ENCODE peak calls at places on chromosomes 13 and 19, in seven cellular contexts. One of them, this sample, is unnamed.

GRCh38 chr19:40392894-40393517 is 3.0 kb upstream of the HIPK4 start:
- DNase-seq in breast epithelium: peak; percentile 40
- DNase-seq in endothelial cell of umbilical vein: no peak
- DNase-seq in uterus: no peak
- DNase-seq in prostate gland: peak; percentile 47
- DNase-seq in body of pancreas: peak; percentile 38
- DNase-seq in stomach: peak; percentile 53
- DNase-seq in this sample: no peak

GRCh38 chr19:45154064-45154827 is 6.5 kb downstream of the NKPD1 start:
- DNase-seq in breast epithelium: no peak
- DNase-seq in endothelial cell of umbilical vein: peak; percentile 13
- DNase-seq in uterus: no peak
- DNase-seq in prostate gland: no peak
- DNase-seq in body of pancreas: no peak
- DNase-seq in stomach: no peak
- DNase-seq in this sample: no peak

GRCh38 chr13:108345016-108345415 is 75.5 kb downstream of the TNFSF13B start:
- DNase-seq in breast epithelium: no peak
- DNase-seq in endothelial cell of umbilical vein: no peak
- DNase-seq in uterus: no peak
- DNase-seq in prostate gland: no peak
- DNase-seq in body of pancreas: no peak
- DNase-seq in stomach: no peak
- DNase-seq in this sample: no peak

GRCh38 chr19:17565611-17566010 is 10.2 kb downstream of the COLGALT1 start:
- DNase-seq in breast epithelium: no peak
- DNase-seq in endothelial cell of umbilical vein: no peak
- DNase-seq in uterus: no peak
- DNase-seq in prostate gland: no peak
- DNase-seq in body of pancreas: no peak
- DNase-seq in stomach: no peak
- DNase-seq in this sample: no peak

GRCh38 chr13:26601669-26602068 is 44.2 kb downstream of the WASF3 start:
- DNase-seq in breast epithelium: no peak
- DNase-seq in endothelial cell of umbilical vein: peak; percentile 79
- DNase-seq in uterus: no peak
- DNase-seq in prostate gland: no peak
- DNase-seq in body of pancreas: no peak
- DNase-seq in stomach: no peak
- DNase-seq in this sample: no peak

GRCh38 chr13:80040977-80041310 is 300.0 kb downstream of the SPRY2 start:
- DNase-seq in breast epithelium: no peak
- DNase-seq in endothelial cell of umbilical vein: no peak
- DNase-seq in uterus: no peak
- DNase-seq in prostate gland: no peak
- DNase-seq in body of pancreas: no peak
- DNase-seq in stomach: no peak
- DNase-seq in this sample: no peak

GRCh38 chr13:31131470-31131961 is 30.2 kb downstream of the HSPH1 start:
- DNase-seq in breast epithelium: no peak
- DNase-seq in endothelial cell of umbilical vein: no peak
- DNase-seq in uterus: no peak
- DNase-seq in prostate gland: no peak
- DNase-seq in body of pancreas: no peak
- DNase-seq in stomach: no peak
- DNase-seq in this sample: no peak

GRCh38 chr13:109146912-109147624 is 517.7 kb downstream of the MYO16 start:
- DNase-seq in breast epithelium: no peak
- DNase-seq in endothelial cell of umbilical vein: peak; percentile 83
- DNase-seq in uterus: no peak
- DNase-seq in prostate gland: no peak
- DNase-seq in body of pancreas: no peak
- DNase-seq in stomach: no peak
- DNase-seq in this sample: no peak

GRCh38 chr13:113802090-113802531 is 43.1 kb downstream of the TMEM255B start:
- DNase-seq in breast epithelium: no peak
- DNase-seq in endothelial cell of umbilical vein: no peak
- DNase-seq in uterus: peak; percentile 71
- DNase-seq in prostate gland: no peak
- DNase-seq in body of pancreas: no peak
- DNase-seq in stomach: no peak
- DNase-seq in this sample: no peak

GRCh38 chr19:45215391-45216191 is 29.6 kb downstream of the EXOC3L2 start:
- DNase-seq in breast epithelium: peak; percentile 23
- DNase-seq in endothelial cell of umbilical vein: peak; percentile 60
- DNase-seq in uterus: no peak
- DNase-seq in prostate gland: peak; percentile 12
- DNase-seq in body of pancreas: peak; percentile 79
- DNase-seq in stomach: peak; percentile 77
- DNase-seq in this sample: no peak

GRCh38 chr19:16127080-16127479 is 15.4 kb downstream of the RAB8A start:
- DNase-seq in breast epithelium: no peak
- DNase-seq in endothelial cell of umbilical vein: no peak
- DNase-seq in uterus: no peak
- DNase-seq in prostate gland: no peak
- DNase-seq in body of pancreas: no peak
- DNase-seq in stomach: no peak
- DNase-seq in this sample: no peak
- H3K27me3 ChIP-seq in breast epithelium: no peaks in the 10 kb centered on the region
- H3K27me3 ChIP-seq in endothelial cell of umbilical vein: no peaks in the 10 kb centered on the region
- H3K27me3 ChIP-seq in uterus: no peaks in the 10 kb centered on the region
- H3K27me3 ChIP-seq in prostate gland: no peaks in the 10 kb centered on the region
- H3K27me3 ChIP-seq in body of pancreas: no peaks in the 10 kb centered on the region
- H3K27me3 ChIP-seq in stomach: no peaks in the 10 kb centered on the region
- H3K27me3 ChIP-seq in this sample: no peaks in the 10 kb centered on the region

GRCh38 chr13:73767747-73768315 is 366.4 kb downstream of the KLF12 start:
- DNase-seq in breast epithelium: no peak
- DNase-seq in endothelial cell of umbilical vein: no peak
- DNase-seq in uterus: no peak
- DNase-seq in prostate gland: no peak
- DNase-seq in body of pancreas: no peak
- DNase-seq in stomach: no peak
- DNase-seq in this sample: no peak
- TF ChIP-seq CTCF in breast epithelium: no peak
- TF ChIP-seq CTCF in endothelial cell of umbilical vein: peak; percentile 21
- TF ChIP-seq CTCF in uterus: no peak
- TF ChIP-seq CTCF in prostate gland: no peak
- TF ChIP-seq CTCF in body of pancreas: no peak
- TF ChIP-seq CTCF in stomach: peak; percentile 11
- TF ChIP-seq CTCF in this sample: peak; percentile 38

GRCh38 chr19:1020868-1021425 is at the start of gene TMEM259:
- DNase-seq in breast epithelium: peak; percentile 97
- DNase-seq in endothelial cell of umbilical vein: peak; percentile 97
- DNase-seq in uterus: peak; percentile 95
- DNase-seq in prostate gland: peak; percentile 96
- DNase-seq in body of pancreas: peak; percentile 99
- DNase-seq in stomach: peak; percentile 98
- DNase-seq in this sample: peak; percentile 98

GRCh38 chr19:1027020-1027952 is 878 bp downstream of the CNN2 start:
- DNase-seq in breast epithelium: no peak
- DNase-seq in endothelial cell of umbilical vein: peak; percentile 24
- DNase-seq in uterus: no peak
- DNase-seq in prostate gland: no peak
- DNase-seq in body of pancreas: no peak
- DNase-seq in stomach: no peak
- DNase-seq in this sample: no peak

GRCh38 chr19:1032264-1032867 is 6.0 kb downstream of the CNN2 start:
- DNase-seq in breast epithelium: no peak
- DNase-seq in endothelial cell of umbilical vein: no peak
- DNase-seq in uterus: no peak
- DNase-seq in prostate gland: no peak
- DNase-seq in body of pancreas: no peak
- DNase-seq in stomach: no peak
- DNase-seq in this sample: no peak

GRCh38 chr19:1027953-1028902 is 1.8 kb downstream of the CNN2 start:
- DNase-seq in breast epithelium: peak; percentile 81
- DNase-seq in endothelial cell of umbilical vein: peak; percentile 47
- DNase-seq in uterus: peak; percentile 75
- DNase-seq in prostate gland: peak; percentile 75
- DNase-seq in body of pancreas: peak; percentile 85
- DNase-seq in stomach: peak; percentile 80
- DNase-seq in this sample: no peak

DNA sequence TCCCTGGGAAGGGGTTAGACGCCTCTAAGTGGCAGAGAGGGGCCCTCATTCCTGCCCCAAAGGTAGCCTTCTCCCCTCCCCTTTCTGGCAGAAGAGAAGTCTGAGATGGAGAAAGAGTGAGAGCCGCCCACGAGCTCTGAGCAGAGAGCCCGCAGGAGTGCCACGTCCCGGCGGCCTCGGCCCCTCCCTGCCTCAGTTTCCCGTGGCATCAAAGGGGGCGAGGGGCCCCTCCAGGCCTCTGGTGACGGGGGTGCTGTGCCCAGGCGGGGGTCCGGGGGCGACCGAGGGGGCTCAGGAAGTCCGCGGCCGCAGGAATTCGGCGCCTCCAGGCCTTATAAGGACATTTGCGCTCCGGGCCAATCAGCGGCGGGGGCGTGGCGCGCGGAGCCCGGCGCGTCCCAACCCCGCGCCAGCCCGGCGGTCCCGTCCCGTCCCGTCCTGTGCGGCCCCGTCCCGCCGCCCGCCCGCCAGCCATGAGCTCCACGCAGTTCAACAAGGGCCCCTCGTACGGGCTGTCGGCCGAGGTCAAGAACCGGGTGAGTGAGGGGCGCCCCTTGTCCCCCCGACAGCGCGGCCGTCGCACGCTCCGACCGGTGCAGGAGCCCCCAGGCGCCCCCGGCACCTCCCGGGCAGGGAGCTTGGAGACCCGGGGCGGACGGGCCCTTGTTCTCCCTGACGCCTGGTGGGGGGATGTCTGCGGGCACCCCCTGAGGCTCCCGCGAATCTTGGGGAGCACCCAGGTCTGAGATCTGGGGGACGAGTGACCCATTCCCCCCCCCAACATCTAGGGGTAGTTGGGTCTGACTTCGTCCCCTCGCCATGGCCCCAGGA is at the start of gene CNN2:
- DNase-seq in breast epithelium: peak; percentile 85
- DNase-seq in endothelial cell of umbilical vein: peak; percentile 80
- DNase-seq in uterus: peak; percentile 85
- DNase-seq in prostate gland: peak; percentile 82
- DNase-seq in body of pancreas: peak; percentile 86
- DNase-seq in stomach: peak; percentile 88
- DNase-seq in this sample: no peak
- TF ChIP-seq POLR2A in breast epithelium: peak; percentile 57
- TF ChIP-seq POLR2A in endothelial cell of umbilical vein: peak; percentile 83
- TF ChIP-seq POLR2A in uterus: peak; percentile 95
- TF ChIP-seq POLR2A in prostate gland: peak; percentile 95
- TF ChIP-seq POLR2A in body of pancreas: peak; percentile 91
- TF ChIP-seq POLR2A in stomach: no peak
- TF ChIP-seq POLR2A in this sample: peak; percentile 69

DNA sequence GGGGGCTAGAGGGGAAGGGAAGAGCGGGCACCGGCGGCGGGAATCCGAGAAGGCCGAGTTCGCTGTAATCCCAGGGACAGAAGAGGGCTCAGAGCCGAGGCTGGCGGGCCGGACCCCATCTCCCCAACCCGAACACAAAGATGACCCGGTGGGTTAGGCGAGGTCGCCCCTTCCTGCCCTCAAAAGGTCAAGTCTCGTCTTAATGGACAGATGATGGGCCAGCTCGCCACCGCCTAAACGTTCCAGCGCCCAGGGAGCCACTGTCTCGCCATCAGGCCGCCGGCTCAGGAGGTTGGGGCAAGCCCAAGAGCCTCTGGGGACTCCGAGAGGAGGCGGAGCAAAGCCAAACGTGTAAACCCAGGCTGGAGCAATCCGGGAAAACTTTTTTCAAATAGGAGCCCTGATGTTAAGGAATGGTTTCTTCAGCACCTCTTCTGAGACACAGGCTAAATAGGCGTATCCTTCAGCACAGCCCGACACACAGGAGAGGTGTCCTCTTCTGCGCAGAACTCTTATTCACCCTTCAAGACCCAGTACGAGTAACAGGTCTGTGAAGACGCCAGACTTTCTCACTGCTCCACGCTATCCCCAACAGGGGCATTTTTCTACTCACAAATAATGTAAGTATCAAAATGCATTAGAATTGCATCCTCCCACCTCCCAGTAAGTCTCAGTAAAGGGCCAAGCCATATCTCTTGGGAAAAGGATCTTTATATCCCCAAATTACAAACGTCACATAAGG is 6.3 kb upstream of the POU4F1 start:
- DNase-seq in breast epithelium: no peak
- DNase-seq in endothelial cell of umbilical vein: peak; percentile 30
- DNase-seq in uterus: peak; percentile 39
- DNase-seq in prostate gland: no peak
- DNase-seq in body of pancreas: peak; percentile 23
- DNase-seq in stomach: no peak
- DNase-seq in this sample: no peak
- H3K27me3 ChIP-seq in breast epithelium: peaks cover 59% of the 10 kb centered on the region
- H3K27me3 ChIP-seq in endothelial cell of umbilical vein: peaks cover 50% of the 10 kb centered on the region
- H3K27me3 ChIP-seq in uterus: peaks cover 39% of the 10 kb centered on the region
- H3K27me3 ChIP-seq in prostate gland: peaks cover 35% of the 10 kb centered on the region
- H3K27me3 ChIP-seq in body of pancreas: peaks cover 33% of the 10 kb centered on the region
- H3K27me3 ChIP-seq in stomach: peaks cover 35% of the 10 kb centered on the region
- H3K27me3 ChIP-seq in this sample: peaks cover 50% of the 10 kb centered on the region

DNA sequence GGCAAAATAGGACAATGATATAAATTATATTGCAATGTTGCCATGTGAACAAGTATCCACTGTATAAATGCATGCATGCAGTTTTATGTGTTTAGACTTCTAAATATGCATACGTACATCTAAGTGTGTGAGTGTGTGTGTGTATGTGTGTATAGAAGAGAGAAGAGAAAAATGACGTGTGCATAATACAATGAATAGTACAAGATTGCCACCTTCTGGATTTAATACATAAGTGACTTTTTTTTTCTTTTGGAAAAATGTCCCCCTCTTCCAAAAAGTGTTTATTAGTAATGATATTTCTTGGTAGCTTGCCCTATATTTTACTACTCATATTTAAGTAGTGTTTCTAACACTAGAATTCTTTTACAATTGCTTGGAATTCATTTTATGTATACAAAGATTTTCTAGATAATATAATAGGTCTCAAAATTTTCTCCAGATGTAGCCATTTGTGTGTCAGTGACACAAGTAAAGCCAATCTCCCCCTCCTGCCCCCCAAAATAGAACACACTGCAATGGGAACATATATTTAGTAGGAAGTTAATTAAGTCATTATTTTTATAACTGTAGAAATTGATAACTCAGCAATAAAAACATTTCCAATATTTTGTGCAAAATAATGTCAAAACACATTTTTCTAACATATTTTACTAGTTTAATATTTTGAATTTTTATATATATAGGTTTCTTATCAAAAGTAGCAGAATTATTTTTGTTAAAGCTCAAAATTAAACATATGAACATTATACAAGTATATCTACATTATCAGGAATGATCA is 783.3 kb upstream of the ATXN8OS start:
- DNase-seq in breast epithelium: no peak
- DNase-seq in endothelial cell of umbilical vein: no peak
- DNase-seq in uterus: no peak
- DNase-seq in prostate gland: no peak
- DNase-seq in body of pancreas: no peak
- DNase-seq in stomach: no peak
- DNase-seq in this sample: no peak
- TF ChIP-seq CTCF in breast epithelium: no peak
- TF ChIP-seq CTCF in endothelial cell of umbilical vein: no peak
- TF ChIP-seq CTCF in uterus: no peak
- TF ChIP-seq CTCF in prostate gland: peak; percentile 14
- TF ChIP-seq CTCF in body of pancreas: peak; percentile 16
- TF ChIP-seq CTCF in stomach: no peak
- TF ChIP-seq CTCF in this sample: no peak